ENCODE peak calls at places on chromosomes 11 and 22, in four cellular contexts. S is tibial artery, R is astrocyte, U is Caco-2. E is an unnamed sample. For H3K27me3, the result is how much of the 10 kb centered on the place peaks cover.

GRCh38 chr11:75603791-75604736 is 42.0 kb downstream of the SERPINH1 start:
- DNase-seq in S (no peak), R (peak), U (no peak), E (no peak)

GRCh38 chr22:21693333-21693998 is 27.7 kb downstream of the PPIL2 start:
- DNase-seq in S (no peak), R (no peak), U (no peak), E (no peak)

GRCh38 chr11:7080900-7081299 is 7.9 kb upstream of the RBMXL2 start:
- DNase-seq in S (no peak), R (no peak), U (no peak), E (no peak)

GRCh38 chr22:49509016-49509415 is 318.7 kb downstream of the BRD1 start:
- DNase-seq in S (peak), R (no peak), U (no peak), E (no peak)

GRCh38 chr11:548700-549603 is 11.6 kb downstream of the LMNTD2 start:
- DNase-seq in S (no peak), R (peak), U (no peak), E (no peak)

GRCh38 chr11:17771415-17771814 is 36.8 kb downstream of the KCNC1 start:
- DNase-seq in S (no peak), R (no peak), U (peak), E (no peak)

GRCh38 chr11:11027271-11027670 is 169.4 kb upstream of the ZBED5 start:
- DNase-seq in S (no peak), R (peak), U (no peak), E (no peak)

GRCh38 chr11:99098751-99099150 is 78.0 kb downstream of the CNTN5 start:
- DNase-seq in S (no peak), R (no peak), U (no peak), E (no peak)

GRCh38 chr22:30170126-30170525 is 76.4 kb downstream of the LIF start:
- DNase-seq in S (no peak), R (no peak), U (no peak), E (no peak)

GRCh38 chr11:132244871-132245557 is 874.6 kb downstream of the NTM start:
- DNase-seq in S (no peak), R (no peak), U (no peak), E (no peak)

GRCh38 chr22:29765905-29766631 is 739 bp downstream of the ZMAT5 start:
- DNase-seq in S (no peak), R (no peak), U (peak), E (no peak)

GRCh38 chr22:11066458-11067285 is 4461.3 kb upstream of the OR11H1 start:
- DNase-seq in S (no peak), R (no peak), U (no peak), E (no peak)

GRCh38 chr11:70829160-70829899 is 423.0 kb downstream of the SHANK2 start:
- DNase-seq in S (no peak), R (no peak), U (no peak), E (no peak)

GRCh38 chr11:115916596-115916995 is 412.4 kb upstream of the CADM1 start:
- DNase-seq in S (no peak), R (no peak), U (no peak), E (no peak)

GRCh38 chr11:1896468-1896867 is 4.8 kb upstream of the PRR33 start:
- DNase-seq in S (no peak), R (no peak), U (no peak), E (no peak)

GRCh38 chr11:10728779-10729472 is 22.1 kb upstream of the CTR9 start:
- DNase-seq in S (no peak), R (no peak), U (no peak), E (no peak)

GRCh38 chr22:26658671-26659478 is 1.5 kb downstream of the MIAT start:
- DNase-seq in S (no peak), R (peak), U (peak), E (peak)

GRCh38 chr22:43885319-43885671 is 6.5 kb downstream of the PNPLA5 start:
- DNase-seq in S (no peak), R (no peak), U (no peak), E (no peak)

GRCh38 chr11:129974237-129974636 is 28.4 kb downstream of the PRDM10 start:
- DNase-seq in S (no peak), R (no peak), U (no peak), E (no peak)

GRCh38 chr11:66559141-66559861 is 9.1 kb downstream of the CTSF start:
- DNase-seq in S (no peak), R (no peak), U (no peak), E (no peak)

GRCh38 chr11:65003282-65003681 is 6.5 kb upstream of the BATF2 start:
- DNase-seq in S (no peak), R (peak), U (no peak), E (no peak)

GRCh38 chr11:86176165-86176884 is 68.2 kb upstream of the EED start:
- DNase-seq in S (no peak), R (peak), U (no peak), E (no peak)

GRCh38 chr11:34468209-34468841 is 29.6 kb downstream of the CAT start:
- DNase-seq in S (no peak), R (no peak), U (peak), E (no peak)

GRCh38 chr11:3161309-3161708 is 3.8 kb downstream of the OSBPL5 start:
- DNase-seq in S (peak), R (no peak), U (no peak), E (no peak)

GRCh38 chr11:2778630-2779498 is 79.1 kb upstream of the KCNQ1OT1 start:
- DNase-seq in S (peak), R (peak), U (peak), E (peak)

GRCh38 chr11:25576320-25576719 is 755.6 kb upstream of the ANO3 start:
- DNase-seq in S (no peak), R (no peak), U (no peak), E (no peak)

GRCh38 chr11:17012712-17013547 is 1.3 kb downstream of the PLEKHA7 start:
- DNase-seq in S (peak), R (peak), U (peak), E (peak)

GRCh38 chr22:43031617-43032016 is 16.7 kb upstream of the PACSIN2 start:
- DNase-seq in S (no peak), R (no peak), U (no peak), E (no peak)

GRCh38 chr11:115317428-115318185 is 186.6 kb downstream of the CADM1 start:
- DNase-seq in S (no peak), R (peak), U (no peak), E (no peak)

GRCh38 chr22:50308597-50308935 is 1.1 kb upstream of the PLXNB2 start:
- DNase-seq in S (peak), R (peak), U (no peak), E (no peak)

GRCh38 chr22:23762866-23763578 is at the start of gene C22orf15:
- DNase-seq in S (no peak), R (no peak), U (no peak), E (no peak)

GRCh38 chr11:65415499-65416340 is 6.9 kb upstream of the NEAT1 start:
- DNase-seq in S (peak), R (no peak), U (peak), E (no peak)

GRCh38 chr11:118623291-118623655 is 15.9 kb downstream of the PHLDB1 start:
- DNase-seq in S (no peak), R (peak), U (no peak), E (no peak)

GRCh38 chr22:43858156-43858895 is 4.0 kb downstream of the SULT4A1 start:
- DNase-seq in S (no peak), R (no peak), U (peak), E (no peak)

GRCh38 chr11:72041364-72042058 is 38.8 kb downstream of the NUMA1 start:
- DNase-seq in S (peak), R (peak), U (no peak), E (no peak)

GRCh38 chr11:72037554-72038311 is 39.0 kb downstream of the IL18BP start:
- DNase-seq in S (no peak), R (no peak), U (no peak), E (no peak)

GRCh38 chr11:72040497-72041363 is 39.6 kb downstream of the NUMA1 start:
- DNase-seq in S (peak), R (peak), U (peak), E (peak)

GRCh38 chr11:72038491-72038890 is 39.8 kb downstream of the IL18BP start:
- DNase-seq in S (peak), R (peak), U (no peak), E (no peak)

DNA sequence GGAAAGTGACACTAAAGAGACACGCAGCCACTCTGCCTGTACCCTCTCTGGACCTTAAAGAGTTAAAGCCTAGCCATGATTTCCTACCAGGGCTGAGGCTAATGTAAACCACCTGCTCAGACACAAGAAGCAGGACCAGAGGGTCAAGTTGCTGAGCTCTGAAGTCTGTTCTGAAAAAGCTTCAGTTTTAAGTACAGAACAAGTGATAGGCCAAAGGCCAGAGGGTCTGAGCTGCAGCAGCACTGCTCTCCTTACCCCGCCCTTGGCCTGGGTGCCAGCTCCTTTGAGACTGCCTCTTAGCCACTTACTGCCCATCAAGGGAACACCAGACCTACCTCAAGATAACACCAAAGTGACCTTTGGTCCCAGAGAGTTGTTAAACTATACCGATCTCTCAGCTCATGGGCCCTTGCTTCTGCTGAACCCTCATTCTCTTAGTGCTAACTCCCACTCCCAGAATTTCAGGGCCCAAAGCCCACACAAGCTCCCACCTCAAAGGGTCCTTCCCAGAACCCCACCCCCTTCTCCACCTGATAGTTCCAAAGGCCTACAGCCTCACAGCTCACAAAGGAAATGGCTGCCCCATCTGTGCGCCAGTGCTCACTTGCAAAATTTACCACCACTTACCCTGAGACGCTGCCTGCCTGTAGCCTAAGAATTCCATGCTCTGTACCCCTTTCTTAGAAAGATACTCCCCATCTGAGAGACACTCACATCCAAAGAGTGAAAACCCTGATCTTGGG is 40.6 kb downstream of the IL18BP start:
- DNase-seq in S (no peak), R (peak), U (peak), E (no peak)
- H3K4me3 ChIP-seq in S (peak), R (peak), U (no peak), E (peak)

GRCh38 chr11:77113382-77114088 is 10.9 kb downstream of the OMP start:
- DNase-seq in S (no peak), R (no peak), U (no peak), E (no peak)
- TF ChIP-seq CTCF in S (no peak), R (peak), U (peak), E (peak)

GRCh38 chr11:14642453-14642852 is 1.2 kb upstream of the PDE3B start:
- DNase-seq in S (no peak), R (no peak), U (no peak), E (no peak)
- H3K27me3 ChIP-seq in S (under half), R (under half), U (under half), E (under half)

DNA sequence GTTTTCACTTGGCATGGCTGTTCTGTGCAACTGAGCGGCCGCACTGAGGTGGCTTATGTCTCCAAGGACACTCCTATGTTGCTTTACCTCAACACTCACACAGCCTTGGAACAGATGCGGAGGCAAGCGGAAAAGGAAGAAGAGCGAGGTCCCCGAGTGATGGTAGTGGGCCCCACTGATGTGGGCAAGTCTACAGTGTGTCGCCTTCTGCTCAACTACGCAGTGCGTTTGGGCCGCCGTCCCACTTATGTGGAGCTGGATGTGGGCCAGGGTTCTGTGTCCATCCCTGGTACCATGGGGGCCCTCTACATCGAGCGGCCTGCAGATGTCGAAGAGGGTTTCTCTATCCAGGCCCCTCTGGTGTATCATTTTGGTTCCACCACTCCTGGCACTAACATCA is 2.1 kb downstream of the CLP1 start:
- DNase-seq in S (no peak), R (no peak), U (no peak), E (no peak)
- H3K4me3 ChIP-seq in S (no peak), R (no peak), U (no peak), E (no peak)

GRCh38 chr11:74446445-74446844 is 20.9 kb downstream of the KCNE3 start:
- DNase-seq in S (no peak), R (no peak), U (no peak), E (no peak)

GRCh38 chr11:74447720-74448119 is 19.6 kb downstream of the KCNE3 start:
- DNase-seq in S (no peak), R (no peak), U (no peak), E (no peak)

GRCh38 chr11:74442601-74443000 is 24.7 kb downstream of the KCNE3 start:
- DNase-seq in S (no peak), R (peak), U (no peak), E (no peak)

GRCh38 chr11:74444173-74444832 is 23.0 kb downstream of the KCNE3 start:
- DNase-seq in S (no peak), R (no peak), U (no peak), E (no peak)

DNA sequence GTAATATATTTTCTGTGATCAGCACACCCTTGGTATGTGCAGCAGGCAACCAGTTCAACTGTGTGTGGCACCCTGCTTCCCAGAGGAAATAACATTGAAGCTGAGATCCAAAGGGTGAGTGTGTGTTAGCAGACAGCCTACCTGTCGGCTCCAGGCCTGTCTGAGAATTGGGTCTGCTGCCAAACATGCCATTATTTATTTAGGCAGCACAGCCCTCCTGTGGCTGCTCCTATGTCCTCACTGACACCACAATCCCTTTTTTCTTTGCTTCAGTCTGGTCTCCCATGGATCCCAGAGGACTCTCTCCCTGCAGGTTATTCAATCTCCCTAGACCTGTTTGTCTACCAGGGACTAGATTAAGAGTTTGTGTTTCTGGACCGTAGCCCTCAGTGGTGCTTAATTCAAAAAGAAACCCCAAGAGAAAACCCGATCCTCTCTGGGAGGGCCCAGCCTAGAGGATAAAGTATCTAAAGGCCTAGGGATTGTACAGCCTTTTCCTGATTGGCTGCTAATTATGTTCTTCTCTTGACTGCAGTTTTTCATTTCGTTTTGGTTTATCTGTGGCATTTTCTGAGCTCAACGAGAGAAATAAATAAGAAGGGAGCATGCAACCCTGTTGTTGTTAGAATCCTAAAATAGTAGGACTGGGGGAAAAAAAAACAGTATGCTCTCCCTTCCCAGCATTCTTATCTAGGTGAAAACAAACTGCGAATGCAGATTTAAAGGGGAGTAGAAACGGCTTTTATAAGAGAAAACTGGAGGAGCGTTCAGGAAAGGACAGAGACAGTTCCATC is 24.1 kb downstream of the KCNE3 start:
- DNase-seq in S (no peak), R (peak), U (no peak), E (no peak)
- TF ChIP-seq CTCF in S (no peak), R (no peak), U (no peak), E (peak)

GRCh38 chr22:47381240-47381639 is 618.8 kb downstream of the TBC1D22A start:
- DNase-seq in S (peak), R (no peak), U (peak), E (no peak)
- H3K27me3 ChIP-seq in S (under half), R (under half), U (under half), E (under half)